ENCODE peak calls at places on chromosomes 16 and 17, in nine cellular contexts. P is mammary epithelial cell, F is ovary, J is left ventricle myocardium inferior, R is ascending aorta, X is stomach, C is lung, H is uterus, O is IMR-90. U is an unnamed sample.

GRCh38 chr16:82735696-82736095 is 108.9 kb downstream of the CDH13 start:
- DNase-seq in P (no peak), F (no peak), J (no peak), R (no peak), X (no peak), C (no peak), H (no peak), O (no peak), U (no peak)

GRCh38 chr17:8294814-8295316 is 335 bp downstream of the SLC25A35 start:
- DNase-seq in P (no peak), F (no peak), J (no peak), R (no peak), X (no peak), C (no peak), H (no peak), O (no peak), U (no peak)

GRCh38 chr16:50213939-50214519 is 52.3 kb upstream of the ADCY7 start:
- DNase-seq in P (peak; percentile 46), F (no peak), J (no peak), R (no peak), X (no peak), C (no peak), H (no peak), O (peak; percentile 62), U (no peak)

GRCh38 chr17:31524926-31525800 is 133.7 kb downstream of the RAB11FIP4 start:
- DNase-seq in P (peak; percentile 81), F (peak; percentile 73), J (peak; percentile 81), R (peak; percentile 94), X (peak; percentile 95), C (peak; percentile 89), H (peak; percentile 67), O (peak; percentile 93), U (peak; percentile 92)

GRCh38 chr17:49527927-49528651 is 33.0 kb downstream of the NGFR start:
- DNase-seq in P (no peak), F (no peak), J (no peak), R (peak; percentile 37), X (no peak), C (no peak), H (no peak), O (no peak), U (no peak)

GRCh38 chr17:73748521-73748920 is 104.3 kb upstream of the SDK2 start:
- DNase-seq in P (no peak), F (no peak), J (no peak), R (no peak), X (no peak), C (no peak), H (no peak), O (no peak), U (no peak)

GRCh38 chr17:64343071-64343774 is 47.4 kb downstream of the PECAM1 start:
- DNase-seq in P (no peak), F (no peak), J (no peak), R (peak; percentile 54), X (no peak), C (no peak), H (no peak), O (no peak), U (no peak)

GRCh38 chr17:64765191-64765889 is 103.2 kb upstream of the SMURF2 start:
- DNase-seq in P (peak; percentile 22), F (no peak), J (no peak), R (no peak), X (no peak), C (no peak), H (no peak), O (no peak), U (no peak)

GRCh38 chr17:73827627-73828241 is 183.5 kb upstream of the SDK2 start:
- DNase-seq in P (no peak), F (no peak), J (no peak), R (no peak), X (no peak), C (peak; percentile 34), H (no peak), O (no peak), U (no peak)

GRCh38 chr16:2803545-2804195 is 5.4 kb downstream of the PRSS41 start:
- DNase-seq in P (no peak), F (no peak), J (no peak), R (no peak), X (no peak), C (no peak), H (no peak), O (no peak), U (no peak)

GRCh38 chr17:44308865-44309264 is 464 bp downstream of the RUNDC3A start:
- DNase-seq in P (no peak), F (no peak), J (no peak), R (no peak), X (no peak), C (no peak), H (no peak), O (no peak), U (peak; percentile 62)

GRCh38 chr16:27320261-27321012 is 6.7 kb downstream of the IL4R start:
- DNase-seq in P (no peak), F (no peak), J (no peak), R (no peak), X (no peak), C (no peak), H (peak; percentile 34), O (no peak), U (peak; percentile 9)

GRCh38 chr16:47374629-47375028 is 86.2 kb downstream of the ITFG1 start:
- DNase-seq in P (no peak), F (no peak), J (no peak), R (no peak), X (no peak), C (no peak), H (no peak), O (peak; percentile 87), U (no peak)

GRCh38 chr17:81540676-81541027 is 11.5 kb downstream of the FAAP100 start:
- DNase-seq in P (no peak), F (no peak), J (no peak), R (no peak), X (no peak), C (no peak), H (no peak), O (no peak), U (no peak)

GRCh38 chr16:22216191-22216831 is 10.2 kb downstream of the EEF2K start:
- DNase-seq in P (no peak), F (no peak), J (no peak), R (no peak), X (no peak), C (no peak), H (no peak), O (peak; percentile 68), U (no peak)

GRCh38 chr16:87457051-87457611 is 35.7 kb downstream of the ZCCHC14 start:
- DNase-seq in P (peak; percentile 66), F (no peak), J (no peak), R (no peak), X (no peak), C (no peak), H (no peak), O (peak; percentile 76), U (no peak)

GRCh38 chr16:77500286-77500598 is 65.4 kb upstream of the ADAMTS18 start:
- DNase-seq in P (no peak), F (no peak), J (no peak), R (no peak), X (no peak), C (no peak), H (no peak), O (no peak), U (no peak)

GRCh38 chr16:84619103-84619460 is 1.2 kb upstream of the COTL1 start:
- DNase-seq in P (no peak), F (no peak), J (no peak), R (no peak), X (no peak), C (no peak), H (no peak), O (no peak), U (no peak)
- H3K27ac ChIP-seq in P (peak overlapping the region; percentile 77), F (peak overlapping the region; percentile 29), J (peak overlapping the region; percentile 16), R (peak overlapping the region; percentile 72), X (peak overlapping the region; percentile 89), C (peak overlapping the region; percentile 22), H (peak overlapping the region; percentile 88), O (peak overlapping the region; percentile 97), U (no peak overlapping the region)

GRCh38 chr16:1332618-1333148 is 762 bp upstream of the BAIAP3 start:
- DNase-seq in P (no peak), F (no peak), J (no peak), R (no peak), X (no peak), C (no peak), H (no peak), O (no peak), U (no peak)
- H3K27me3 ChIP-seq in P (peaks cover 28% of the 10 kb centered on the region), F (no peaks in the 10 kb centered on the region), J (peaks cover 57% of the 10 kb centered on the region), R (peaks cover 29% of the 10 kb centered on the region), X (peaks cover 13% of the 10 kb centered on the region), C (no peaks in the 10 kb centered on the region), H (peaks cover 8% of the 10 kb centered on the region), O (peaks cover 55% of the 10 kb centered on the region), U (peaks cover 29% of the 10 kb centered on the region)

GRCh38 chr17:50845260-50846147 is 10.1 kb downstream of the WFIKKN2 start:
- DNase-seq in P (peak; percentile 29), F (no peak), J (no peak), R (no peak), X (no peak), C (no peak), H (no peak), O (peak; percentile 60), U (no peak)
- TF ChIP-seq CTCF in P (no peak), F (no peak), J (no peak), R (no peak), X (no peak), C (no peak), H (no peak), O (no peak), U (no peak)

GRCh38 chr17:76529643-76530488 is 7.6 kb downstream of the CYGB start:
- DNase-seq in P (peak; percentile 38), F (peak; percentile 92), J (peak; percentile 95), R (peak; percentile 80), X (peak; percentile 66), C (peak; percentile 72), H (peak; percentile 86), O (peak; percentile 70), U (no peak)

GRCh38 chr17:76531501-76532038 is 5.9 kb downstream of the CYGB start:
- DNase-seq in P (no peak), F (no peak), J (no peak), R (no peak), X (no peak), C (no peak), H (no peak), O (no peak), U (no peak)

GRCh38 chr17:76530489-76530814 is 7.1 kb downstream of the CYGB start:
- DNase-seq in P (peak; percentile 23), F (no peak), J (no peak), R (no peak), X (no peak), C (no peak), H (no peak), O (no peak), U (no peak)

GRCh38 chr17:76532072-76532651 is 5.3 kb downstream of the CYGB start:
- DNase-seq in P (peak; percentile 87), F (no peak), J (no peak), R (no peak), X (no peak), C (no peak), H (no peak), O (peak; percentile 17), U (no peak)

DNA sequence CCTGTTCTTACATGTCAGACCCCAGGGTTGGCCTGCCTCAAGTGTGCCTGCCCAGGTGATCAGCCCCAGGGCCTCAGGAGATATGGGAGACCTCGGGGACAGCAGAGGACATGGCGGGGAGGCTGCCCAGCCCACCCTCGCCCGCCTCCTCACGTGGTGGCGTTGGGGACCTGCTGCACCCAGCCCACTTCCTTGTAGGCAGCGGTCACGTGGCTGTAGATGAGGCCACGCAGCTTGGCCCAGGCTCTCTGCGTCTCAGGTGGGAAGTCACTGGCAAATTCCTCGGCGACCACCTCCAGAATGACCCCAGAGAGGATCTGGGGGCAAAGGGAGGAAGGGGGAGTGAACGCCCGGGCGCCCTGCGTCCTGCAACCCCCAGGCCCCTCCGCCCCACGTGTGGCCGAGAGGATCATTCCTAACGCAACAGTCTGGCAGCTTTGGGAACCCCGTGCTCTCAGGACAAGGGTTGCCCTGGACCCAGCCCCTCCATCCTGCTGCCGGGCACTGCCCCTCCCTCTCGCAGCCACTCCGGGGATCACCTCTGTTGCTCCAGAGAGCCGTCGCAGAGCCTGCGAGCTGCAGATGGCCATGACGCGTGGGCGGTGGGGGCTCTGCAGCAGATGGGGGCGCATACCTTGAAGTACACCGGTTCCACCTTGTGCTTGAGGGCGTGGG is 6.5 kb downstream of the CYGB start:
- DNase-seq in P (no peak), F (no peak), J (no peak), R (no peak), X (no peak), C (no peak), H (no peak), O (no peak), U (no peak)
- H3K27ac ChIP-seq in P (peak overlapping the region; percentile 87), F (peak overlapping the region; percentile 91), J (peak overlapping the region; percentile 98), R (peak overlapping the region; percentile 95), X (peak overlapping the region; percentile 87), C (peak overlapping the region; percentile 94), H (peak overlapping the region; percentile 94), O (peak overlapping the region; percentile 89), U (peak overlapping the region; percentile 66)

U was measured in dorsolateral prefrontal cortex.